ENCODE peak calls at places on chromosome 20, in nine cellular contexts. D, K, X, A, J, V, O, T and Y are unnamed samples.

GRCh38 chr20:49245921-49246740 is 26.9 kb downstream of the DDX27 start:
- DNase-seq in V (peak), J (peak), A (peak), K (no peak), T (no peak), D (peak), X (peak), O (no peak), Y (peak)

GRCh38 chr20:31860431-31861345 is 9.6 kb downstream of the DUSP15 start:
- DNase-seq in D (peak), A (peak), V (peak), O (no peak), X (no peak), J (peak), K (peak), T (no peak), Y (no peak)

GRCh38 chr20:3869839-3870634 is 19.1 kb upstream of the PANK2 start:
- DNase-seq in J (no peak), O (no peak), D (no peak), K (no peak), V (no peak), A (no peak), T (no peak), X (no peak), Y (no peak)

GRCh38 chr20:51659491-51660050 is 108.6 kb downstream of the ATP9A start:
- DNase-seq in A (no peak), X (no peak), K (no peak), D (no peak), T (no peak), O (no peak), J (no peak), V (peak), Y (no peak)

GRCh38 chr20:5153612-5154542 is 27.1 kb downstream of the CDS2 start:
- DNase-seq in A (no peak), V (peak), O (no peak), D (peak), X (no peak), K (no peak), J (peak), T (no peak), Y (peak)

GRCh38 chr20:10653593-10654288 is 20.1 kb downstream of the JAG1 start:
- DNase-seq in D (no peak), K (no peak), A (no peak), X (no peak), V (peak), O (peak), T (no peak), J (no peak), Y (no peak)

GRCh38 chr20:23100021-23100753 is 14.1 kb upstream of the CD93 start:
- DNase-seq in A (peak), K (no peak), T (no peak), O (no peak), D (peak), J (no peak), X (no peak), V (no peak), Y (no peak)

GRCh38 chr20:9035129-9035528 is 33.8 kb upstream of the PLCB4 start:
- DNase-seq in J (no peak), X (no peak), V (peak), A (no peak), K (no peak), T (no peak), D (peak), O (no peak), Y (no peak)

GRCh38 chr20:59508729-59509128 is 95.6 kb upstream of the PHACTR3 start:
- DNase-seq in O (no peak), J (no peak), D (no peak), X (no peak), V (no peak), A (no peak), T (no peak), K (no peak), Y (no peak)

GRCh38 chr20:8764289-8764962 is 304.5 kb upstream of the PLCB4 start:
- DNase-seq in J (no peak), X (no peak), V (peak), A (peak), K (no peak), D (peak), O (no peak), T (no peak), Y (no peak)

GRCh38 chr20:25279403-25279802 is 31.5 kb downstream of the PYGB start:
- DNase-seq in K (no peak), A (no peak), X (no peak), O (no peak), J (no peak), D (peak), T (no peak), V (no peak), Y (no peak)

GRCh38 chr20:35297740-35298139 is 5.5 kb upstream of the FAM83C start:
- DNase-seq in K (no peak), A (no peak), X (no peak), D (no peak), V (no peak), O (no peak), T (no peak), J (no peak), Y (no peak)

GRCh38 chr20:13515796-13516533 is 122.8 kb downstream of the TASP1 start:
- DNase-seq in X (no peak), V (peak), K (no peak), A (no peak), D (no peak), T (no peak), J (no peak), O (no peak), Y (no peak)

GRCh38 chr20:49916146-49917002 is 1.0 kb upstream of the SPATA2 start:
- DNase-seq in V (peak), J (peak), D (peak), T (no peak), O (no peak), A (peak), X (no peak), K (no peak), Y (peak)

GRCh38 chr20:63830821-63831593 is at the start of gene ZBTB46:
- DNase-seq in O (peak), T (no peak), X (peak), A (peak), J (peak), K (no peak), D (peak), V (peak), Y (no peak)

GRCh38 chr20:6855806-6856205 is 88.3 kb downstream of the BMP2 start:
- DNase-seq in T (no peak), X (no peak), D (no peak), V (no peak), A (no peak), J (no peak), K (no peak), O (no peak), Y (no peak)

GRCh38 chr20:32508775-32509119 is 76.4 kb downstream of the NOL4L start:
- DNase-seq in A (no peak), O (no peak), V (no peak), X (no peak), J (no peak), T (no peak), K (no peak), D (no peak), Y (no peak)

GRCh38 chr20:16612708-16613107 is 39.5 kb upstream of the KIF16B start:
- DNase-seq in J (no peak), O (no peak), D (no peak), K (no peak), A (no peak), T (no peak), V (no peak), X (no peak), Y (no peak)

GRCh38 chr20:25064561-25064960 is 6.6 kb upstream of the ACSS1 start:
- DNase-seq in A (no peak), V (no peak), X (no peak), K (no peak), J (no peak), O (no peak), T (no peak), D (no peak), Y (no peak)

GRCh38 chr20:44336086-44336485 is 757 bp upstream of the R3HDML start:
- DNase-seq in O (no peak), D (no peak), V (no peak), K (no peak), J (no peak), A (no peak), X (no peak), T (no peak), Y (no peak)

GRCh38 chr20:5070081-5070480 is 49.7 kb downstream of the PCNA start:
- DNase-seq in O (no peak), J (no peak), T (no peak), V (no peak), A (no peak), D (no peak), K (no peak), X (no peak), Y (no peak)

GRCh38 chr20:38706482-38706881 is 17.8 kb upstream of the SLC32A1 start:
- DNase-seq in V (no peak), A (no peak), J (no peak), O (no peak), K (no peak), X (no peak), D (no peak), T (no peak), Y (no peak)

GRCh38 chr20:48242623-48243022 is 457.3 kb upstream of the SULF2 start:
- DNase-seq in D (no peak), T (no peak), A (no peak), J (no peak), X (no peak), V (no peak), O (no peak), K (no peak), Y (no peak)

GRCh38 chr20:42985628-42986027 is 204.1 kb downstream of the PTPRT start:
- DNase-seq in K (no peak), O (no peak), A (no peak), X (no peak), T (no peak), D (no peak), V (no peak), J (no peak), Y (no peak)

GRCh38 chr20:44780226-44780625 is 30.1 kb downstream of the RIMS4 start:
- DNase-seq in V (peak), A (no peak), D (peak), J (peak), O (no peak), X (no peak), T (no peak), K (no peak), Y (peak)

GRCh38 chr20:53664121-53664520 is 70.5 kb upstream of the ZNF217 start:
- DNase-seq in X (no peak), J (no peak), T (no peak), O (no peak), A (no peak), V (peak), K (no peak), D (no peak), Y (no peak)

GRCh38 chr20:33933469-33933909 is 60.2 kb upstream of the RALY start:
- DNase-seq in J (peak), K (no peak), A (peak), X (peak), T (peak), V (peak), D (peak), O (peak), Y (peak)

GRCh38 chr20:10927011-10927583 is 253.3 kb upstream of the JAG1 start:
- DNase-seq in J (no peak), D (no peak), T (no peak), V (no peak), X (no peak), O (no peak), K (no peak), A (no peak), Y (no peak)

GRCh38 chr20:61821698-61822097 is 244.0 kb downstream of the TAF4 start:
- DNase-seq in K (no peak), D (no peak), V (no peak), J (no peak), X (no peak), O (no peak), A (no peak), T (no peak), Y (no peak)

GRCh38 chr20:19000071-19000470 is 186.5 kb downstream of the SCP2D1 start:
- DNase-seq in X (no peak), O (no peak), J (no peak), K (no peak), V (no peak), D (no peak), T (no peak), A (no peak), Y (no peak)

GRCh38 chr20:6395695-6396094 is 272.9 kb upstream of the FERMT1 start:
- DNase-seq in O (no peak), V (no peak), T (no peak), D (peak), X (no peak), A (no peak), J (peak), K (no peak), Y (no peak)

GRCh38 chr20:19692685-19693119 is 65.4 kb upstream of the RIN2 start:
- DNase-seq in D (peak), J (peak), X (peak), K (peak), T (peak), V (peak), A (peak), O (peak), Y (peak)

GRCh38 chr20:33459599-33459998 is 16.0 kb upstream of the SNTA1 start:
- DNase-seq in K (no peak), A (no peak), O (no peak), X (no peak), T (no peak), D (no peak), J (no peak), V (no peak), Y (no peak)